ENCODE peak calls at places on chromosomes 3 and 15, in nine cellular contexts. J is pancreas, H is foreskin keratinocyte, Y is gastrocnemius medialis, D is WERI-Rb-1, C is adrenal gland, L is neural progenitor cell, B is lung, E is heart left ventricle. A is an unnamed sample.

GRCh38 chr15:85027033-85027380 is 45.4 kb downstream of the PDE8A start:
- DNase-seq in D (no peak), C (no peak), E (no peak), L (no peak), J (no peak), Y (no peak), H (no peak), B (no peak), A (no peak)

GRCh38 chr15:62841269-62841628 is 201.3 kb upstream of the TPM1 start:
- DNase-seq in Y (no peak), D (no peak), J (no peak), B (no peak), C (no peak), L (no peak), H (no peak), E (no peak), A (no peak)

GRCh38 chr3:112460519-112460918 is 38.8 kb downstream of the BTLA start:
- DNase-seq in B (no peak), C (no peak), H (no peak), L (no peak), J (no peak), E (no peak), Y (no peak), D (no peak), A (no peak)

GRCh38 chr3:171783626-171784025 is 26.7 kb downstream of the PLD1 start:
- DNase-seq in J (no peak), E (no peak), Y (no peak), C (no peak), L (no peak), H (no peak), D (no peak), B (no peak), A (no peak)

GRCh38 chr15:65212097-65212496 is 824 bp upstream of the CILP start:
- DNase-seq in C (no peak), H (no peak), E (no peak), J (no peak), L (peak), D (peak), B (no peak), Y (no peak), A (no peak)

GRCh38 chr3:83317605-83318004 is 1556.2 kb upstream of the GBE1 start:
- DNase-seq in Y (no peak), C (no peak), E (no peak), H (peak), D (no peak), B (no peak), L (no peak), J (no peak), A (no peak)

GRCh38 chr15:99511529-99511864 is 54.3 kb upstream of the MEF2A start:
- DNase-seq in H (no peak), B (no peak), D (no peak), E (no peak), J (no peak), C (no peak), L (no peak), Y (no peak), A (no peak)

GRCh38 chr3:98994128-98994762 is 92.8 kb upstream of the DCBLD2 start:
- DNase-seq in H (no peak), Y (no peak), J (no peak), C (no peak), L (peak), D (no peak), E (no peak), B (no peak), A (peak)

GRCh38 chr15:41424809-41425208 is 7.9 kb downstream of the RTF1 start:
- DNase-seq in Y (no peak), H (no peak), L (no peak), D (no peak), J (no peak), B (no peak), E (no peak), C (no peak), A (no peak)

GRCh38 chr3:50574280-50574831 is 5.0 kb downstream of the HEMK1 start:
- DNase-seq in E (no peak), L (no peak), H (no peak), Y (no peak), B (no peak), D (no peak), C (no peak), J (no peak), A (no peak)

GRCh38 chr3:111739241-111739952 is 119.7 kb upstream of the PHLDB2 start:
- DNase-seq in Y (no peak), L (no peak), B (no peak), E (peak), C (peak), D (no peak), H (peak), J (peak), A (peak)

GRCh38 chr3:113062717-113063116 is 71.9 kb downstream of the GTPBP8 start:
- DNase-seq in Y (no peak), L (no peak), J (no peak), B (no peak), C (no peak), H (no peak), E (no peak), D (no peak), A (no peak)

GRCh38 chr15:48856947-48857346 is 21.0 kb upstream of the EID1 start:
- DNase-seq in C (no peak), J (no peak), L (peak), E (no peak), Y (no peak), H (no peak), D (no peak), B (no peak), A (no peak)

GRCh38 chr3:114272271-114272670 is 21.6 kb upstream of the TIGIT start:
- DNase-seq in Y (no peak), H (no peak), C (no peak), D (no peak), B (no peak), J (no peak), E (no peak), L (no peak), A (no peak)

GRCh38 chr3:60716573-60716972 is 534.7 kb downstream of the FHIT start:
- DNase-seq in E (no peak), B (no peak), H (no peak), C (no peak), L (no peak), Y (no peak), D (no peak), J (no peak), A (no peak)

GRCh38 chr15:66619152-66619903 is 53.5 kb upstream of the LCTL start:
- DNase-seq in D (peak), L (peak), J (peak), H (peak), C (peak), Y (peak), E (peak), B (peak), A (peak)

GRCh38 chr3:157467165-157467564 is 30.5 kb downstream of the PTX3 start:
- DNase-seq in D (no peak), H (no peak), J (no peak), L (no peak), B (no peak), E (no peak), C (no peak), Y (no peak), A (no peak)

GRCh38 chr3:175163686-175164085 is 304.6 kb downstream of the NAALADL2 start:
- DNase-seq in L (no peak), B (no peak), J (no peak), D (no peak), C (no peak), E (no peak), Y (no peak), H (no peak), A (no peak)

GRCh38 chr3:197791120-197792018 is at the start of gene LRCH3:
- DNase-seq in D (peak), Y (peak), L (peak), E (peak), C (peak), H (no peak), J (peak), B (peak), A (peak)

GRCh38 chr3:155946178-155946577 is 75.7 kb downstream of the GMPS start:
- DNase-seq in E (no peak), D (no peak), L (no peak), J (no peak), Y (no peak), B (no peak), C (no peak), H (peak), A (peak)

GRCh38 chr3:49554639-49555265 is 475 bp downstream of the BSN start:
- DNase-seq in E (peak), B (no peak), D (no peak), H (no peak), J (peak), C (peak), L (peak), Y (no peak), A (peak)

GRCh38 chr3:129507181-129507831 is 21.1 kb upstream of the RHO start:
- DNase-seq in J (no peak), Y (no peak), E (peak), B (no peak), D (no peak), L (no peak), H (no peak), C (no peak), A (no peak)

DNA sequence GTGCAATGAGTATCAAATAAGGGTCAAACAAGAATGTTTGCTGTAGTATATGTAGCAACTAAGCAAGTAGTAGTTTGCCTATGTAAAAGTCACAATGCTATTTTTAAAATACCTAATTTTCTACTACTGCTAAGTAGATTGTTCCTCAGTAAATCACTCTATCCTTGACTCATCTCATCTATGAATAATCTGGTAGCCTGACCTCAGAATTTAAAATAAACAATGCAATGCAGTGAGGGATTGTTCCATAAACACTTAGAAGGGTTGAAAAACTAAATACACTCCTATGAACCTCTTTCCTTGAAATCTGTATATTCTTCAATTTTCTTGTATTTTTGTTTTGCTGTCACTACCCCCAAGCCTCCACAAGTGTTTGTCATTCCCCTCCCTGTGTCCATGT is 253.3 kb downstream of the TBC1D5 start:
- DNase-seq in C (no peak), B (no peak), D (no peak), E (no peak), L (no peak), Y (no peak), J (no peak), H (no peak), A (no peak)
- H3K27ac ChIP-seq in C (no peak), B (no peak), D (no peak), E (no peak), L (no peak), Y (no peak), J (no peak), H (no peak), A (no peak)

GRCh38 chr3:4830586-4830914 is 148.7 kb upstream of the BHLHE40 start:
- DNase-seq in J (no peak), E (no peak), C (no peak), D (no peak), Y (no peak), L (no peak), B (no peak), H (no peak), A (no peak)
- TF ChIP-seq CTCF in J (no peak), E (no peak), C (no peak), D (no peak), Y (no peak), L (no peak), B (no peak), H (no peak), A (no peak)

GRCh38 chr15:52392008-52392687 is 96.5 kb upstream of the MYO5C start:
- DNase-seq in E (no peak), D (no peak), Y (no peak), L (no peak), C (no peak), H (peak), J (no peak), B (no peak), A (peak)
- H3K27ac ChIP-seq in E (no peak), D (no peak), Y (peak), L (no peak), C (no peak), H (no peak), J (no peak), B (no peak), A (no peak)

DNA sequence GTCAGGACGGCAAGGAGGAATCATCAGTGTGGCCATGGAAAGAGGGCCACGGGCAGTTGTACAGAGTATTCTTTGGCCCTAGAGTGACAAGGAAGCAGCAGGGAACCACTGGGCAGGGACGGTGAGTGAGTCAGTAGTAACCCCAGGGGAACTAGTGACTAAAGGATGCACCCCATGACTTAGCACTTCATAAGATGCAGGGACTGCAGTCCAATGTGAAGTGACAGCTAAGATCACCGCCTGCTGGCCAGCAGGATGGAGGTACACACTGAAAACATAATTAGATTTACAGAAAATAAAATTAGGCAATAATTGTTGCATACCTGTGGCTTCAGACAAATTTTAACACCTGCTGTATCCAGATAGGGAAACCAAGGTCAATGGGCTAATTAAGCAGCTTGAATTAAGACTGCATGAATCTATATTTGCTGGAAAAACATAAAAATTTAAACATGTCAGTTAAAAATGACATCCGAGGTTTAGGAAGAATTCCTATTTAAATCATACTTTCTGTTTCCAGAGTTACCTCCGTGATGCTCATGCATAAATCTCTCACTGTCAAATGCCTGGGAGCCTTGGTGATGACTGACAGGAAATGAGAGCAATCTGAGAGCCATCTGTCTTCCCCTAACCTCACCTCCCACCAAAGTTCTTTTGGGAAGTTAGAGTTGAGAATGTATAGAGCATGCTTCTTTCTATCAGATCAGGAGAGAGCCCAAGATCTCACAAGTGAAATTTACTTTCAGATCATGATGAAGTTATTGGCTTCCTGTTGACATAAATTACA is 56.5 kb downstream of the DCLK3 start:
- DNase-seq in Y (no peak), C (no peak), L (no peak), J (no peak), D (no peak), H (no peak), E (no peak), B (no peak), A (peak)
- TF ChIP-seq CTCF in Y (no peak), C (no peak), L (peak), J (no peak), D (peak), H (peak), E (no peak), B (no peak), A (no peak)

DNA sequence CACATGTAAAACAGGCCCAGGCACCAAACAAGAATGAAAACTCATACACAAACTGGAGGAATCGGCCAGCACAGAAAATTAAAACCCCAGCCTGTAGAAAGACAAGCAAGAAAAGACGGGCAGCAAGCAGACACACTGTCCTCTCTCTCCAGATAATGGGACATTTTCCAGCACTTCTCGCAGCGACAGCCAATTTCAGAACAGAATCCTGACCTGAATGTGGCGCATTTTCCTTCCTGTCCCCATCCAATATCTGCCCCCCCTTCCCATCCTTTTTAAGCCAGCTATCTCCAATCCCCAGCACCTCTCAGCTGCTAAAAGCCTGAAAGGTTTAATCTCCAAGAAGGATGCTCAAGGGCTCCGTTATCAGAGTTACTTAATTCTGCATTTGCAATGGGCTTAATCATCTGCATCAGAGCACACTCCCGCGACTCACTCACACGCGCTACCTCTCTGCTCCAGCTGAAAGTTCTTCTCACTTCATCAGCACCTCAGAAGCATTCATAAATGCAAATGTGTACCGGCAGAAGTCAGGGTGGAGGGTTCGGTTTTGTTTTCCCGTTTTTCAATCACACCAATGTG is 50.5 kb downstream of the SRGAP3 start:
- DNase-seq in D (no peak), J (no peak), C (no peak), Y (no peak), E (no peak), H (no peak), B (no peak), L (peak), A (no peak)
- H3K27ac ChIP-seq in D (no peak), J (no peak), C (no peak), Y (no peak), E (no peak), H (no peak), B (no peak), L (no peak), A (no peak)

GRCh38 chr3:110542552-110543164 is 529.0 kb upstream of the NECTIN3 start:
- DNase-seq in D (no peak), C (no peak), B (no peak), J (no peak), E (no peak), Y (no peak), H (no peak), L (no peak), A (no peak)
- TF ChIP-seq CTCF in D (no peak), C (no peak), B (no peak), J (no peak), E (no peak), Y (no peak), H (no peak), L (no peak), A (no peak)

GRCh38 chr3:16346413-16347081 is 81.5 kb downstream of the OXNAD1 start:
- DNase-seq in Y (no peak), E (no peak), B (no peak), D (no peak), L (no peak), C (no peak), H (no peak), J (no peak), A (no peak)
- H3K27ac ChIP-seq in Y (no peak), E (no peak), B (no peak), D (no peak), L (no peak), C (no peak), H (no peak), J (no peak), A (no peak)